ENCODE peak calls at places on chromosomes 12 and 14, in seven cellular contexts. M is body of pancreas, P is fibroblast of lung, B is K562, E is lower leg skin, R is AG04449, L is stomach. A is an unnamed sample.

GRCh38 chr12:75641031-75641780 is 129.8 kb upstream of the KRR1 start:
- DNase-seq in L (no peak), M (no peak), B (peak; percentile 36), E (no peak), R (no peak), P (peak; percentile 99), A (peak; percentile 73)

GRCh38 chr12:19115285-19115684 is 14.2 kb upstream of the PLEKHA5 start:
- DNase-seq in L (no peak), E (no peak), B (no peak), M (no peak), P (no peak), R (no peak), A (no peak)

GRCh38 chr12:75894965-75895754 is 136.4 kb downstream of the PHLDA1 start:
- DNase-seq in M (no peak), L (no peak), R (no peak), B (no peak), E (no peak), P (no peak), A (no peak)

GRCh38 chr12:90888316-90888715 is 66.7 kb downstream of the CCER1 start:
- DNase-seq in B (no peak), M (no peak), E (no peak), L (no peak), P (no peak), R (no peak), A (no peak)

GRCh38 chr12:62799126-62799736 is 135.7 kb downstream of the PPM1H start:
- DNase-seq in R (no peak), L (peak; percentile 51), M (peak; percentile 68), P (peak; percentile 57), E (peak; percentile 56), B (peak; percentile 81), A (peak; percentile 80)

GRCh38 chr12:75560167-75560566 is 48.8 kb upstream of the KRR1 start:
- DNase-seq in B (no peak), P (peak; percentile 64), L (no peak), M (no peak), R (no peak), E (no peak), A (peak; percentile 53)

GRCh38 chr12:51244269-51244668 is 5.6 kb downstream of the DAZAP2 start:
- DNase-seq in P (peak; percentile 60), B (no peak), E (no peak), R (no peak), M (no peak), L (no peak), A (no peak)

GRCh38 chr12:56897844-56898341 is 36.3 kb downstream of the SDR9C7 start:
- DNase-seq in E (peak; percentile 20), M (no peak), L (no peak), B (no peak), P (peak; percentile 12), R (no peak), A (no peak)

GRCh38 chr12:14588571-14588970 is 20.9 kb upstream of the PLBD1 start:
- DNase-seq in L (no peak), E (no peak), B (no peak), P (no peak), M (no peak), R (no peak), A (no peak)

GRCh38 chr12:57332646-57333312 is 81.8 kb upstream of the STAC3 start:
- DNase-seq in M (no peak), E (no peak), L (no peak), B (no peak), P (peak; percentile 35), R (no peak), A (no peak)

GRCh38 chr12:90791445-90791844 is 163.5 kb downstream of the CCER1 start:
- DNase-seq in P (no peak), B (no peak), R (no peak), M (no peak), E (no peak), L (no peak), A (no peak)

GRCh38 chr12:7948585-7949264 is 12.7 kb upstream of the SLC2A3 start:
- DNase-seq in L (no peak), E (no peak), M (no peak), B (no peak), R (no peak), P (no peak), A (no peak)

GRCh38 chr14:53044486-53044885 is 93.6 kb upstream of the FERMT2 start:
- DNase-seq in B (no peak), P (peak; percentile 86), L (no peak), E (no peak), R (peak; percentile 73), M (no peak), A (peak; percentile 6)

GRCh38 chr14:55151601-55152000 is 22.5 kb downstream of the LGALS3 start:
- DNase-seq in P (no peak), B (no peak), M (no peak), R (no peak), L (no peak), E (no peak), A (no peak)

GRCh38 chr14:91078095-91078737 is 17.8 kb upstream of the RPS6KA5 start:
- DNase-seq in B (no peak), L (no peak), R (no peak), M (no peak), E (no peak), P (no peak), A (no peak)

GRCh38 chr14:94768521-94769412 is 1.1 kb downstream of the GSC start:
- DNase-seq in B (no peak), E (no peak), R (no peak), M (peak; percentile 19), P (no peak), L (no peak), A (no peak)

GRCh38 chr12:67457799-67458680 is 188.9 kb downstream of the CAND1 start:
- DNase-seq in L (no peak), R (no peak), M (no peak), B (no peak), E (peak; percentile 55), P (no peak), A (no peak)

GRCh38 chr14:52844262-52845060 is 53.1 kb upstream of the GNPNAT1 start:
- DNase-seq in B (no peak), P (no peak), E (no peak), R (no peak), L (no peak), M (no peak), A (no peak)

GRCh38 chr12:6056406-6057211 is 67.9 kb downstream of the VWF start:
- DNase-seq in L (no peak), P (no peak), M (no peak), R (no peak), B (peak; percentile 14), E (no peak), A (no peak)

GRCh38 chr14:91246051-91246852 is 1.7 kb upstream of the GPR68 start:
- DNase-seq in P (no peak), E (no peak), L (no peak), R (no peak), M (no peak), B (no peak), A (no peak)

GRCh38 chr12:50788562-50788961 is 24.7 kb downstream of the ATF1 start:
- DNase-seq in M (no peak), R (peak; percentile 74), B (no peak), E (no peak), P (peak; percentile 98), L (no peak), A (peak; percentile 85)

GRCh38 chr12:8665729-8666128 is 3.1 kb upstream of the MFAP5 start:
- DNase-seq in B (no peak), E (no peak), L (no peak), M (no peak), P (no peak), R (no peak), A (no peak)

DNA sequence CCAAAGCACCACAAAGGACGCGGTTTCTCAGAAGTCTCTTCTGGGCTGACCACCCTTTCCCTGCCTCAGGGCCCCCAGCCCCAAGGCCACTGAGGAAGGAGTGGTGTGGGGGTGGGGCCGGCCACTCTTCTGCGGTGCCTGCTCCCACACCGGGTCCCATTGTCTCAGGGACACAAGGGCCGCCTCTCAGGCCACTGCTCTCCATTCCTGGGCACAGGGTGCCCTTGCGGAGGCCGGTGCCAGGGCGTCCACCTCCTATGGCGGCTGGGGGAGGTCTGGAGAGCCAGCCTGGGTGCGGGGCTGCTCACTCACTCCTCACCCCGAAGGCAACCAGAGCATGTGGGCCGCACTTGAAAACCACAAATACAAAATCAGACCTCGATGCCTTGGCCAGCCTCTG is 44.1 kb downstream of the PRIMA1 start:
- DNase-seq in P (no peak), E (no peak), L (no peak), B (no peak), M (no peak), R (no peak), A (no peak)
- H3K4me3 ChIP-seq in P (no peak overlapping the region), E (no peak overlapping the region), L (no peak overlapping the region), B (no peak overlapping the region), M (no peak overlapping the region), R (no peak overlapping the region), A (no peak overlapping the region)

GRCh38 chr14:100159107-100159864 is at the start of gene DEGS2:
- DNase-seq in M (peak; percentile 85), R (no peak), E (no peak), B (peak; percentile 34), P (no peak), L (peak; percentile 85), A (no peak)
- H3K4me3 ChIP-seq in M (peak within 1 kb of the TSS; percentile 40), R (no peak within 1 kb of the TSS), E (peak within 1 kb of the TSS; percentile 8), B (no peak within 1 kb of the TSS), P (no peak within 1 kb of the TSS), L (peak within 1 kb of the TSS; percentile 55), A (peak within 1 kb of the TSS; percentile 14)

DNA sequence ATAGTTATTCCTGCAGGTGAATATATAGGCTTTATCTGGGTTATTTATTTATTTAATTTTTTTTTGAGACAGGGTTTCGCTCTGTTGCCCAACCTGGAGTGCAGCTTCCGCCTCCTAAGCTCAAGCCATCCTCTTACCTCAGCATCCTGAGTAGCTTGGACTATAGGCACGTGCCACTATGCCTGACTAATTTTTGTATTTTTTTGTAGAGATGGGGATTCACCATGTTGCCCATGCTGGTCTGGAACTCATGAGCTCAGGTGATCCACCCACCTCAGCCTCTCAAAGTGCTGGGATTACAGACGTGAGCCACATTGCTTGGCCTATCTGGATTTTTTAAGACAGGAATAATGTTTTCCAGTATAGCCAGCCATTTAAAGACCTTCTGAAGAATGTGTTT is 2.0 kb downstream of the RAN start:
- DNase-seq in L (no peak), B (no peak), E (no peak), M (no peak), P (no peak), R (no peak), A (no peak)
- H3K4me3 ChIP-seq in L (no peak overlapping the region), B (peak overlapping the region; percentile 81), E (no peak overlapping the region), M (no peak overlapping the region), P (peak overlapping the region; percentile 99), R (no peak overlapping the region), A (no peak overlapping the region)

GRCh38 chr12:112473056-112473455 is 54.3 kb downstream of the PTPN11 start:
- DNase-seq in L (no peak), M (no peak), P (no peak), R (no peak), E (no peak), B (peak; percentile 28), A (no peak)
- H3K4me3 ChIP-seq in L (no peak overlapping the region), M (no peak overlapping the region), P (no peak overlapping the region), R (no peak overlapping the region), E (no peak overlapping the region), B (no peak overlapping the region), A (no peak overlapping the region)

A was measured in astrocyte of the cerebellum.